ENCODE peak calls at places on chromosomes 11 and 22, in four cellular contexts. Y is activated CD8-positive, alpha-beta T cell treated with anti-CD3 and anti-CD28 coated beads for 36 hours; L is GM23338; I is pancreas. Q is an unnamed sample.
A peak's percentile ranks its signal among the peaks of the same experiment; 100 is the strongest.

GRCh38 chr11:110174645-110175310 is 81.6 kb downstream of the ZC3H12C start:
- DNase-seq in Y (no peak), L (no peak), I (no peak), Q (no peak)

GRCh38 chr11:8227156-8228152 is 36.2 kb downstream of the LMO1 start:
- DNase-seq in Y (no peak), L (no peak), I (no peak), Q (no peak)

GRCh38 chr22:19974935-19975706 is 33.5 kb upstream of the TXNRD2 start:
- DNase-seq in Y (no peak), L (peak; percentile 32), I (no peak), Q (no peak)

GRCh38 chr11:76598426-76598839 is 72.1 kb downstream of the LRRC32 start:
- DNase-seq in Y (peak; percentile 65), L (peak; percentile 76), I (no peak), Q (peak; percentile 47)

GRCh38 chr11:31887180-31887579 is 76.1 kb upstream of the PAX6 start:
- DNase-seq in Y (peak; percentile 42), L (peak; percentile 83), I (no peak), Q (no peak)

GRCh38 chr11:90113541-90113940 is 20.9 kb upstream of the NAALAD2 start:
- DNase-seq in Y (no peak), L (peak; percentile 18), I (no peak), Q (no peak)

GRCh38 chr22:24510694-24511625 is 15.8 kb downstream of the UPB1 start:
- DNase-seq in Y (no peak), L (no peak), I (peak; percentile 33), Q (no peak)

GRCh38 chr11:96218901-96219300 is 124.1 kb downstream of the MAML2 start:
- DNase-seq in Y (no peak), L (no peak), I (no peak), Q (no peak)

GRCh38 chr11:111454561-111455192 is 57.5 kb downstream of the BTG4 start:
- DNase-seq in Y (peak; percentile 87), L (peak; percentile 88), I (no peak), Q (peak; percentile 79)

GRCh38 chr11:75403983-75404658 is 4.8 kb downstream of the RPS3 start:
- DNase-seq in Y (peak; percentile 36), L (no peak), I (no peak), Q (no peak)

GRCh38 chr11:66287256-66288137 is 1.4 kb downstream of the YIF1A start:
- DNase-seq in Y (no peak), L (no peak), I (no peak), Q (no peak)

GRCh38 chr22:20650294-20651207 is 123.4 kb upstream of the SERPIND1 start:
- DNase-seq in Y (no peak), L (no peak), I (no peak), Q (no peak)

GRCh38 chr22:31272522-31273446 is 19.5 kb downstream of the PIK3IP1 start:
- DNase-seq in Y (peak; percentile 66), L (peak; percentile 91), I (no peak), Q (peak; percentile 56)

GRCh38 chr11:104094576-104094975 is 58.1 kb downstream of the DDI1 start:
- DNase-seq in Y (no peak), L (no peak), I (no peak), Q (no peak)

GRCh38 chr11:118002541-118003019 is 16.4 kb downstream of the IL10RA start:
- DNase-seq in Y (peak; percentile 88), L (peak; percentile 35), I (no peak), Q (no peak)

GRCh38 chr11:21133722-21134121 is 464.3 kb downstream of the NELL1 start:
- DNase-seq in Y (no peak), L (no peak), I (no peak), Q (no peak)

GRCh38 chr11:65491614-65492386 is 7.0 kb upstream of the MALAT1 start:
- DNase-seq in Y (no peak), L (peak; percentile 79), I (peak; percentile 82), Q (peak; percentile 35)

GRCh38 chr11:119095066-119095880 is 6.4 kb downstream of the DPAGT1 start:
- DNase-seq in Y (peak; percentile 100), L (peak; percentile 100), I (peak; percentile 98), Q (peak; percentile 98)
- TF ChIP-seq CTCF in Y (no peak), L (peak; percentile 18), I (no peak), Q (no peak)

DNA sequence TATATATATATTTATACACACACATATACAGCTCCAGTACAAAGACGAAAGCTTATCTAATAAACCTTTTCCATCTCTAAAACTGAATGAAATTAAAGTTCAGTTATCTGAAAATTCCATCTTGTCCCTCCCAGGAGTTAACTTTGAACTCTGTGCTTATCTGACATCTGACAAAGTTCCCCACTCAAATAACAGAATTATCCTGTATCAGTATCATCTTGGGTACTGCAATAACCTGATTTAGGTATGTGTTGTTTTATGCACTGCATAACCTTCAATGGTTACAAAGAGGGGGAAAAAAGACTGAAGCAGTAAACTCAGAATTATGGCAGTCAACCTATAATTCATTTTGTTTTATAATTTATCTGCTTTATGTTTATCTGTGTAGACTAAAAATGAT is 96.6 kb downstream of the SGSM3 start:
- DNase-seq in Y (no peak), L (no peak), I (no peak), Q (no peak)
- TF ChIP-seq CTCF in Y (no peak), L (no peak), I (no peak), Q (no peak)

DNA sequence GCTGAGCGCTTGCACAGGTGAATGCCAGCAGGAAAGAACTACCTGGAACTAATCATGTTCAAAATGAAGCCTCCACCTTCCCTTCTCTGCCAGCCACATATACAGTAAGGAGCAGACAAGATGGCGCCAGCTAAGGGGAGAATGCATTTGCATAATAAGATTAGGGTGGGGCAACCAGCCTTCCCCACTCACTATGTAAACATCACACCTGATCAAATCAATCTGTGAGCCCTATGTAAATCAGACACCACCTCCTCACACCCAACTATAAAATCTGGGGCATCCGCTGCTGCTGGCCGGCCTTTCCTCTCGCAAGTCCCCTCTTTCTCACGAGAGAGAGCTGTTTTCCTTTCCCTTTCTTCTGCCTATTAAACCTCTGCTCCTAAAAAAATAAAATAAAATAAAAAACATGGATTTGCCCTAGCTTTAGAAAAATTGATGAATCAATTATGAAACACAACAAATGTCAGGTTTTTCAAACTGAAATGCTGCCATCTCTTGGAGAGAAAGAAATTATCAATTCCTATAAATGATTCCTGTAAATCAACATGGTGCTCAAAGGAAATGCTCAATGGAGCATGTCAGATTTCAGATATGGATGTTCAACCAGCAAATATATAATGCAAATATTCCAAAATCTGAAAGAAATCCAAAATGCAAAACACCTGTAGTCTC is 108.9 kb downstream of the SGSM3 start:
- DNase-seq in Y (no peak), L (no peak), I (no peak), Q (no peak)
- TF ChIP-seq CTCF in Y (peak; percentile 38), L (no peak), I (no peak), Q (no peak)

GRCh38 chr22:46595545-46595944 is 24.6 kb upstream of the GRAMD4 start:
- DNase-seq in Y (no peak), L (no peak), I (no peak), Q (no peak)

GRCh38 chr22:46596032-46596441 is 24.1 kb upstream of the GRAMD4 start:
- DNase-seq in Y (no peak), L (no peak), I (no peak), Q (no peak)

GRCh38 chr22:46598224-46598623 is 22.0 kb upstream of the GRAMD4 start:
- DNase-seq in Y (no peak), L (no peak), I (no peak), Q (no peak)

GRCh38 chr22:46594947-46595298 is 25.3 kb upstream of the GRAMD4 start:
- DNase-seq in Y (no peak), L (no peak), I (no peak), Q (no peak)

DNA sequence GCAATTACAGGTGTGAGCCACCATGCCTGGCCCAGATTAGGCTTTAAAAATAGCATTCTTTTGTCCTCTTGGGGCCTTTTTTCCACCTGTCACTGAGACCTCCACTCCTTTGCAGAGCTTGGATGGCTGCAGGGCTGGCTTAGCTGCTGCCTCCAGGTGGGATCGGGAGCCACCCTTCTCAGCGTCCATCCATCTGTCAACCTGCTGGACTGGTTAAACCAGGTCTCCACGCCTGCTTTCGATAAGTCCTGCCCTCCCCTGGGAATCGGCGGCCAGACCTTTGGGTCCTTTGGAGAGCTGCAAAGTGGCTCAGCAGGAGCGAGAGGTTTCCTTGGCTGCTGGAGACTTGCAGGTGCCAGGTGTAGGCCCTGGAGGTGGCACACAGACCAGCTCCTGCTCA is 23.4 kb upstream of the GRAMD4 start:
- DNase-seq in Y (no peak), L (peak; percentile 66), I (peak; percentile 94), Q (no peak)
- TF ChIP-seq CTCF in Y (no peak), L (no peak), I (no peak), Q (no peak)

GRCh38 chr11:61791737-61792309 is 576 bp downstream of the TMEM258 start:
- DNase-seq in Y (peak; percentile 79), L (peak; percentile 80), I (no peak), Q (peak; percentile 65)
- TF ChIP-seq CTCF in Y (no peak), L (peak; percentile 8), I (no peak), Q (no peak)

GRCh38 chr11:762421-763072 is 14.7 kb downstream of the GATD1 start:
- DNase-seq in Y (peak; percentile 33), L (peak; percentile 59), I (no peak), Q (no peak)
- TF ChIP-seq CTCF in Y (no peak), L (peak; percentile 54), I (no peak), Q (no peak)

DNA sequence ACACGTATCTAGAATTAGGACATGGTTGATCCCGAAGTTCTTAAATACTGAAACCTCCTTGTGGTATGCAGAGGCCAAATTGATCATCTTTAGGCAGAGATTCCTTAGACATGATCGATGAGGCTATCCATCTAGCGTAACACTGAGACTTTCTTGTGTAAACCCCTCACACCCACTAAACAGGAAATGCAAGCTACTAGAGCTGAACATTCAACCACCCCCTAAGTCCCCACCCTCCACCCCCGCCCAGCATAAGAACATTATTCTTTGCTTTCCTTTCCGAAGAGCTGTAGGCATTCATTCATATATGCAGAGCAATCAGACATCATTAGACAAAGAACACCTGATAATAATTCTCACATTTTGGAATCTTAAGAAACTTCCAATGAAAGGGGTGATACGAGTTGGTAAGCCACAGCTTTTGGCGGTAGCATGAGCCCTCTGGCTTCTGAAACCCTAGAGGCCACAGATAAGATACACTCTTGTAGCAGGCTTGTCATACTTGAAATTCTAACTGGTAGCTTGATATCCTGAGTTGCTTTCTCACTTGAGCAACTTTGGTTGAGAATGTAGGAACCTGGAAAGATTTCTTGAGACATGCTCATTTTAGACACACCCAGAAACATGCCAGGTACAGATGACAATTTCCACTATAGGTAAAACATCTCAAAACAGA is 42.2 kb downstream of the FLI1 start:
- DNase-seq in Y (peak; percentile 58), L (no peak), I (no peak), Q (no peak)
- TF ChIP-seq CTCF in Y (no peak), L (no peak), I (no peak), Q (no peak)

Q was measured in nephron progenitor cell.